ENCODE peak calls at places on chromosomes 13 and 19, in four cellular contexts. One of them, this sample, is unnamed.

GRCh38 chr19:43799502-43800142 is 2.6 kb downstream of the LYPD5 start:
- DNase-seq in CD4-positive, alpha-beta memory T cell: no peak
- DNase-seq in left lung: no peak
- DNase-seq in lung: no peak
- DNase-seq in this sample: no peak

GRCh38 chr13:97221491-97221890 is 642 bp upstream of the MBNL2 start:
- DNase-seq in CD4-positive, alpha-beta memory T cell: no peak
- DNase-seq in left lung: no peak
- DNase-seq in lung: no peak
- DNase-seq in this sample: peak

GRCh38 chr19:2351591-2351990 is 8.5 kb upstream of the TMPRSS9 start:
- DNase-seq in CD4-positive, alpha-beta memory T cell: no peak
- DNase-seq in left lung: no peak
- DNase-seq in lung: no peak
- DNase-seq in this sample: no peak

GRCh38 chr19:29593869-29594268 is 12.2 kb upstream of the POP4 start:
- DNase-seq in CD4-positive, alpha-beta memory T cell: no peak
- DNase-seq in left lung: no peak
- DNase-seq in lung: no peak
- DNase-seq in this sample: no peak

GRCh38 chr13:25630327-25630726 is 258.6 kb downstream of the ATP8A2 start:
- DNase-seq in CD4-positive, alpha-beta memory T cell: no peak
- DNase-seq in left lung: no peak
- DNase-seq in lung: no peak
- DNase-seq in this sample: no peak

GRCh38 chr19:49817964-49818690 is at the start of gene MED25:
- DNase-seq in CD4-positive, alpha-beta memory T cell: peak
- DNase-seq in left lung: peak
- DNase-seq in lung: peak
- DNase-seq in this sample: peak

GRCh38 chr13:20924758-20925394 is 22.3 kb upstream of the XPO4 start:
- DNase-seq in CD4-positive, alpha-beta memory T cell: peak
- DNase-seq in left lung: no peak
- DNase-seq in lung: peak
- DNase-seq in this sample: peak

GRCh38 chr19:9538183-9539058 is at the start of gene ZNF426:
- DNase-seq in CD4-positive, alpha-beta memory T cell: peak
- DNase-seq in left lung: peak
- DNase-seq in lung: peak
- DNase-seq in this sample: peak

GRCh38 chr19:40613669-40614594 is 12.8 kb downstream of the LTBP4 start:
- DNase-seq in CD4-positive, alpha-beta memory T cell: peak
- DNase-seq in left lung: peak
- DNase-seq in lung: peak
- DNase-seq in this sample: peak

GRCh38 chr19:34316741-34317241 is 48.2 kb upstream of the GPI start:
- DNase-seq in CD4-positive, alpha-beta memory T cell: no peak
- DNase-seq in left lung: no peak
- DNase-seq in lung: no peak
- DNase-seq in this sample: peak

GRCh38 chr19:1616875-1617274 is 11.6 kb upstream of the UQCR11 start:
- DNase-seq in CD4-positive, alpha-beta memory T cell: no peak
- DNase-seq in left lung: no peak
- DNase-seq in lung: no peak
- DNase-seq in this sample: peak

GRCh38 chr19:19937403-19937802 is 36.7 kb downstream of the ZNF93 start:
- DNase-seq in CD4-positive, alpha-beta memory T cell: no peak
- DNase-seq in left lung: no peak
- DNase-seq in lung: no peak
- DNase-seq in this sample: no peak

GRCh38 chr13:109345433-109345941 is 440.9 kb downstream of the IRS2 start:
- DNase-seq in CD4-positive, alpha-beta memory T cell: no peak
- DNase-seq in left lung: no peak
- DNase-seq in lung: no peak
- DNase-seq in this sample: peak

GRCh38 chr19:54179921-54180452 is 7.0 kb upstream of the TMC4 start:
- DNase-seq in CD4-positive, alpha-beta memory T cell: no peak
- DNase-seq in left lung: peak
- DNase-seq in lung: no peak
- DNase-seq in this sample: peak

GRCh38 chr19:54186351-54186750 is 3.0 kb downstream of the MBOAT7 start:
- DNase-seq in CD4-positive, alpha-beta memory T cell: no peak
- DNase-seq in left lung: peak
- DNase-seq in lung: no peak
- DNase-seq in this sample: no peak

GRCh38 chr19:54186934-54187381 is 2.4 kb downstream of the MBOAT7 start:
- DNase-seq in CD4-positive, alpha-beta memory T cell: no peak
- DNase-seq in left lung: peak
- DNase-seq in lung: no peak
- DNase-seq in this sample: peak

GRCh38 chr19:54180691-54181091 is 7.7 kb upstream of the TMC4 start:
- DNase-seq in CD4-positive, alpha-beta memory T cell: no peak
- DNase-seq in left lung: peak
- DNase-seq in lung: no peak
- DNase-seq in this sample: no peak

GRCh38 chr19:54183431-54183830 is 5.9 kb downstream of the MBOAT7 start:
- DNase-seq in CD4-positive, alpha-beta memory T cell: no peak
- DNase-seq in left lung: peak
- DNase-seq in lung: no peak
- DNase-seq in this sample: no peak
- H3K4me3 ChIP-seq in CD4-positive, alpha-beta memory T cell: no peak
- H3K4me3 ChIP-seq in left lung: no peak
- H3K4me3 ChIP-seq in lung: no peak
- H3K4me3 ChIP-seq in this sample: no peak

GRCh38 chr19:13817018-13817614 is 21.9 kb downstream of the ZSWIM4 start:
- DNase-seq in CD4-positive, alpha-beta memory T cell: no peak
- DNase-seq in left lung: peak
- DNase-seq in lung: peak
- DNase-seq in this sample: no peak
- H3K4me3 ChIP-seq in CD4-positive, alpha-beta memory T cell: no peak
- H3K4me3 ChIP-seq in left lung: no peak
- H3K4me3 ChIP-seq in lung: no peak
- H3K4me3 ChIP-seq in this sample: no peak

DNA sequence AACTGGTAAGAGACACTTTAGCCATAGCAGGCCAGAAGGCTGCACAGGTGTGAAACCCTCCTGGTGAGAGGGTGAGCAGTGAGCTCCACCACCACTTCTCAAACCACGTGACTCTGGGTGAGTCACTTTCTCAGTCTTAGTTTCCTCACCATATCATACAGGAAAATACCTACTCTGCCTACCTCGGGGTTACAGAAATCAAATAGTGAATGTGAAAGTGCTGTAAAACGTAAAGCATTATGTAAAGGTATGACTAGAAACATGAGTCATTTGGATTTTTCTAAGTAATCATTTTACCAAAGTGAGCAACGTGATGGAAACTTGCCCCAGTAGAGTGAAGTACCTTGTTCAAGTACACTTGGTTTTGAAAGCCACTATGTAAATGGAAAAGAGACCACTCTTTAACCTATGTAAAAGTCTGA is 40.4 kb downstream of the USP12 start:
- DNase-seq in CD4-positive, alpha-beta memory T cell: peak
- DNase-seq in left lung: no peak
- DNase-seq in lung: peak
- DNase-seq in this sample: peak
- H3K4me3 ChIP-seq in CD4-positive, alpha-beta memory T cell: no peak
- H3K4me3 ChIP-seq in left lung: no peak
- H3K4me3 ChIP-seq in lung: no peak
- H3K4me3 ChIP-seq in this sample: no peak

GRCh38 chr13:111633401-111633800 is 313.0 kb downstream of the TEX29 start:
- DNase-seq in CD4-positive, alpha-beta memory T cell: no peak
- DNase-seq in left lung: no peak
- DNase-seq in lung: no peak
- DNase-seq in this sample: no peak
- H3K4me3 ChIP-seq in CD4-positive, alpha-beta memory T cell: no peak
- H3K4me3 ChIP-seq in left lung: no peak
- H3K4me3 ChIP-seq in lung: no peak
- H3K4me3 ChIP-seq in this sample: no peak

GRCh38 chr13:23432589-23432988 is 913 bp downstream of the SACS start:
- DNase-seq in CD4-positive, alpha-beta memory T cell: no peak
- DNase-seq in left lung: no peak
- DNase-seq in lung: no peak
- DNase-seq in this sample: no peak
- H3K4me3 ChIP-seq in CD4-positive, alpha-beta memory T cell: no peak
- H3K4me3 ChIP-seq in left lung: peak
- H3K4me3 ChIP-seq in lung: no peak
- H3K4me3 ChIP-seq in this sample: peak

DNA sequence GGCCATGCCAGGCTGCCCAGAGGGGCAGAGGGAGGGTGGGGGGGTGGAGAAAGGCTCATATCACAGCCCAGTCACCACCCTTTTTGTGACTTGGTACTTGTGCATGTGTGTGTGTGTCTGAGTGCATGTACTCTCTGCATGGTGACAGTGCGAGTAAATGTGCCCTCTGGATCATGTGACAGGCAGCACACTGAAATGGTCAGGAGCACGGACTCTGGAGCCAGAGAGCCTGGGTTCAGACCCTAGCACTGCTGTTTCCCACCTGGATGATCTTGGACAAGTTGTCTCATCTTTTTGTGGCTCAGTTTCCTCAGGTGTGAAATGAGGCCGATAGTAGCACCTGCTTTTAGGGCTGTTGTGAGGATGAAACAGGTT is 2.0 kb downstream of the CIC start:
- DNase-seq in CD4-positive, alpha-beta memory T cell: no peak
- DNase-seq in left lung: no peak
- DNase-seq in lung: no peak
- DNase-seq in this sample: no peak
- H3K4me3 ChIP-seq in CD4-positive, alpha-beta memory T cell: peak
- H3K4me3 ChIP-seq in left lung: peak
- H3K4me3 ChIP-seq in lung: no peak
- H3K4me3 ChIP-seq in this sample: peak